ENCODE peak calls at places on chromosome 16, in six cellular contexts. J is substantia nigra, W is RCC 7860, P is NCI-H1436 treated with DMSO at 0.1 percent for 48 hours, N is GM12865, B is GM23338. R is an unnamed sample.

GRCh38 chr16:80231888-80232287 is 308.9 kb upstream of the DYNLRB2 start:
- DNase-seq in J (no peak), N (peak), P (no peak), W (peak), B (no peak), R (no peak)

GRCh38 chr16:51852892-51853291 is 694.1 kb downstream of the TOX3 start:
- DNase-seq in W (no peak), N (no peak), P (no peak), B (no peak), J (no peak), R (no peak)

GRCh38 chr16:87995644-87996043 is 44.4 kb downstream of the BANP start:
- DNase-seq in P (no peak), W (no peak), J (no peak), B (no peak), N (no peak), R (no peak)

GRCh38 chr16:85834741-85835140 is 35.2 kb downstream of the COX4I1 start:
- DNase-seq in P (no peak), N (no peak), B (no peak), W (no peak), J (no peak), R (no peak)

GRCh38 chr16:83253526-83253925 is 554.3 kb upstream of the HSBP1 start:
- DNase-seq in N (no peak), W (no peak), B (no peak), J (no peak), P (no peak), R (peak)

GRCh38 chr16:59593256-59593655 is 859.1 kb upstream of the GOT2 start:
- DNase-seq in P (no peak), J (no peak), N (no peak), B (no peak), W (peak), R (no peak)

GRCh38 chr16:88380099-88380498 is 2.7 kb upstream of the ZNF469 start:
- DNase-seq in P (no peak), W (no peak), J (no peak), N (no peak), B (no peak), R (no peak)

GRCh38 chr16:30666681-30667080 is 8.4 kb downstream of the FBRS start:
- DNase-seq in N (no peak), J (no peak), B (no peak), W (no peak), P (no peak), R (no peak)

GRCh38 chr16:2091722-2092620 is 43.7 kb downstream of the PKD1 start:
- DNase-seq in W (no peak), N (no peak), B (peak), J (no peak), P (no peak), R (peak)

GRCh38 chr16:5944971-5945370 is 847.4 kb upstream of the EEF2KMT start:
- DNase-seq in P (no peak), N (no peak), W (peak), J (no peak), B (no peak), R (no peak)

GRCh38 chr16:56620311-56620897 is 5.2 kb upstream of the MT1E start:
- DNase-seq in P (no peak), W (no peak), J (no peak), N (no peak), B (no peak), R (no peak)

GRCh38 chr16:59045496-59045895 is 311.4 kb upstream of the GOT2 start:
- DNase-seq in B (no peak), N (no peak), P (no peak), J (no peak), W (no peak), R (no peak)

GRCh38 chr16:7976125-7976524 is 614.2 kb downstream of the TMEM114 start:
- DNase-seq in N (no peak), W (no peak), B (no peak), J (no peak), P (no peak), R (no peak)

GRCh38 chr16:70591609-70592008 is 54.8 kb upstream of the IL34 start:
- DNase-seq in N (no peak), J (no peak), B (no peak), P (no peak), W (no peak), R (no peak)

GRCh38 chr16:10982430-10983174 is 38.2 kb downstream of the CLEC16A start:
- DNase-seq in N (peak), W (no peak), J (no peak), P (no peak), B (no peak), R (no peak)

GRCh38 chr16:522320-523096 is 5.0 kb upstream of the CAPN15 start:
- DNase-seq in P (no peak), N (no peak), B (no peak), J (no peak), W (no peak), R (peak)

GRCh38 chr16:47037396-47037745 is 63.9 kb upstream of the DNAJA2 start:
- DNase-seq in W (no peak), P (no peak), B (peak), N (peak), J (no peak), R (peak)

R was measured in DMS53.